ENCODE peak calls at places on chromosomes 13 and 19, in five cellular contexts. G, F, P, N and E are unnamed samples.

GRCh38 chr19:9857076-9857721 is 22.1 kb downstream of the PIN1 start:
- DNase-seq in P (no peak), F (no peak), G (no peak), N (no peak), E (no peak)

GRCh38 chr19:4802711-4803110 is 11.2 kb downstream of the FEM1A start:
- DNase-seq in F (no peak), P (no peak), N (no peak), G (no peak), E (no peak)

GRCh38 chr19:33054623-33055022 is 10.1 kb downstream of the RHPN2 start:
- DNase-seq in G (no peak), P (no peak), F (no peak), N (peak), E (no peak)

GRCh38 chr13:112220296-112220875 is 153.4 kb downstream of the SOX1 start:
- DNase-seq in G (no peak), N (no peak), F (no peak), P (no peak), E (no peak)

GRCh38 chr13:109655206-109655600 is 131.2 kb downstream of the IRS2 start:
- DNase-seq in N (no peak), P (no peak), G (no peak), F (no peak), E (no peak)

GRCh38 chr19:41821003-41821735 is 23.3 kb downstream of the LYPD4 start:
- DNase-seq in F (peak), N (peak), G (peak), P (peak), E (peak)

GRCh38 chr19:2048959-2049740 is 1.9 kb downstream of the MKNK2 start:
- DNase-seq in P (no peak), G (no peak), N (no peak), F (no peak), E (peak)

GRCh38 chr19:39833464-39834286 is at the start of gene DYRK1B:
- DNase-seq in N (peak), G (peak), F (peak), P (peak), E (peak)

GRCh38 chr19:42301646-42302204 is at the start of gene PRR19:
- DNase-seq in F (no peak), G (peak), N (no peak), P (peak), E (no peak)

GRCh38 chr13:20193142-20193923 is 595 bp upstream of the GJB2 start:
- DNase-seq in P (no peak), G (no peak), N (peak), F (no peak), E (peak)

GRCh38 chr13:94327318-94327717 is 152.2 kb downstream of the DCT start:
- DNase-seq in F (peak), N (no peak), P (no peak), G (no peak), E (peak)

GRCh38 chr13:35712907-35713685 is 236.6 kb upstream of the MAB21L1 start:
- DNase-seq in N (no peak), G (no peak), P (no peak), F (no peak), E (peak)

GRCh38 chr19:43562698-43563241 is 12.6 kb downstream of the XRCC1 start:
- DNase-seq in G (peak), F (peak), P (no peak), N (peak), E (peak)

GRCh38 chr19:42850981-42851717 is 28.4 kb downstream of the PSG1 start:
- DNase-seq in N (peak), G (no peak), F (no peak), P (no peak), E (peak)

GRCh38 chr13:51614350-51614786 is 30.1 kb downstream of the WDFY2 start:
- DNase-seq in F (peak), G (peak), N (no peak), P (no peak), E (no peak)

GRCh38 chr19:52991484-52991883 is 22.2 kb upstream of the ERVV-1 start:
- DNase-seq in P (no peak), F (no peak), G (no peak), N (peak), E (peak)

GRCh38 chr13:21749410-21749809 is 78.5 kb downstream of the FGF9 start:
- DNase-seq in F (no peak), N (peak), G (no peak), P (no peak), E (peak)

GRCh38 chr13:100913143-100913542 is 238.5 kb upstream of the TMTC4 start:
- DNase-seq in G (no peak), F (no peak), P (no peak), N (no peak), E (no peak)

GRCh38 chr19:11378319-11379189 is 4.1 kb downstream of the SWSAP1 start:
- DNase-seq in P (peak), F (no peak), N (peak), G (peak), E (peak)

GRCh38 chr13:31236211-31236786 is 36.5 kb downstream of the B3GLCT start:
- DNase-seq in N (peak), P (peak), G (no peak), F (peak), E (peak)

GRCh38 chr13:94389544-94390351 is 89.7 kb downstream of the DCT start:
- DNase-seq in P (no peak), F (no peak), G (no peak), N (peak), E (no peak)

GRCh38 chr13:110915874-110916670 is 1.2 kb upstream of the ANKRD10 start:
- DNase-seq in P (no peak), F (peak), G (no peak), N (peak), E (peak)

GRCh38 chr13:78138756-78139155 is 220.1 kb upstream of the EDNRB start:
- DNase-seq in G (no peak), P (no peak), F (no peak), N (no peak), E (no peak)

GRCh38 chr19:46970815-46971214 is 48.8 kb upstream of the NPAS1 start:
- DNase-seq in F (no peak), G (no peak), N (peak), P (no peak), E (peak)

GRCh38 chr13:113559901-113560644 is 24.5 kb upstream of the TFDP1 start:
- DNase-seq in P (no peak), N (no peak), G (no peak), F (no peak), E (no peak)